ENCODE peak calls at places on chromosomes 2 and 18, in five cellular contexts. P, B, Q, Y and M are unnamed samples.

GRCh38 chr2:46034535-46034934 is 262.7 kb upstream of the EPAS1 start:
- DNase-seq in P (no peak), B (no peak), Q (peak), Y (no peak), M (no peak)

GRCh38 chr2:120466704-120467054 is 120.7 kb downstream of the INHBB start:
- DNase-seq in P (no peak), B (no peak), Q (no peak), Y (no peak), M (no peak)

GRCh38 chr2:98121149-98121548 is 34.2 kb downstream of the VWA3B start:
- DNase-seq in P (no peak), B (no peak), Q (no peak), Y (no peak), M (no peak)

GRCh38 chr2:216632952-216633615 is at the start of gene IGFBP2:
- DNase-seq in P (peak), B (no peak), Q (peak), Y (no peak), M (no peak)

GRCh38 chr2:48633143-48633542 is 15.5 kb downstream of the GTF2A1L start:
- DNase-seq in P (no peak), B (no peak), Q (no peak), Y (no peak), M (no peak)

GRCh38 chr2:52510432-52510831 is 1257.2 kb upstream of the CHAC2 start:
- DNase-seq in P (no peak), B (no peak), Q (no peak), Y (no peak), M (no peak)

GRCh38 chr18:25896178-25896780 is 194.1 kb downstream of the SS18 start:
- DNase-seq in P (peak), B (no peak), Q (peak), Y (no peak), M (no peak)

GRCh38 chr2:236240228-236240990 is 23.8 kb downstream of the ASB18 start:
- DNase-seq in P (no peak), B (no peak), Q (peak), Y (no peak), M (no peak)

GRCh38 chr18:76446321-76446720 is 48.7 kb downstream of the ZNF516 start:
- DNase-seq in P (no peak), B (no peak), Q (no peak), Y (no peak), M (no peak)

GRCh38 chr18:54822872-54823845 is 5.1 kb upstream of the RAB27B start:
- DNase-seq in P (no peak), B (no peak), Q (no peak), Y (no peak), M (no peak)

GRCh38 chr2:193627187-193627917 is 1432.6 kb upstream of the TMEFF2 start:
- DNase-seq in P (no peak), B (no peak), Q (no peak), Y (no peak), M (no peak)

GRCh38 chr2:110677530-110678456 is at the start of gene BUB1:
- DNase-seq in P (peak), B (peak), Q (peak), Y (peak), M (peak)

GRCh38 chr2:88038263-88039105 is 17.1 kb downstream of the KRCC1 start:
- DNase-seq in P (no peak), B (no peak), Q (no peak), Y (no peak), M (no peak)

GRCh38 chr2:113181491-113182051 is 7.8 kb downstream of the PSD4 start:
- DNase-seq in P (no peak), B (no peak), Q (no peak), Y (no peak), M (peak)

GRCh38 chr2:95362486-95362885 is 40.0 kb upstream of the FAHD2A start:
- DNase-seq in P (no peak), B (no peak), Q (no peak), Y (peak), M (no peak)

GRCh38 chr18:28760299-28760698 is 583.4 kb upstream of the CDH2 start:
- DNase-seq in P (no peak), B (no peak), Q (no peak), Y (no peak), M (no peak)

GRCh38 chr2:235560345-235560744 is 66.5 kb downstream of the AGAP1 start:
- DNase-seq in P (no peak), B (peak), Q (no peak), Y (no peak), M (no peak)

GRCh38 chr2:9535177-9535576 is 20.5 kb downstream of the ADAM17 start:
- DNase-seq in P (no peak), B (no peak), Q (no peak), Y (no peak), M (no peak)

GRCh38 chr2:149799296-149799695 is 211.7 kb upstream of the MMADHC start:
- DNase-seq in P (no peak), B (no peak), Q (no peak), Y (no peak), M (no peak)

GRCh38 chr2:20346565-20347127 is 4.0 kb downstream of the PUM2 start:
- DNase-seq in P (no peak), B (no peak), Q (no peak), Y (no peak), M (no peak)

GRCh38 chr2:239308696-239309397 is 92.0 kb downstream of the HDAC4 start:
- DNase-seq in P (peak), B (no peak), Q (no peak), Y (peak), M (peak)

GRCh38 chr2:37348155-37348554 is 3.7 kb downstream of the QPCT start:
- DNase-seq in P (no peak), B (no peak), Q (no peak), Y (no peak), M (no peak)

GRCh38 chr2:237724811-237725478 is 73.6 kb upstream of the RBM44 start:
- DNase-seq in P (no peak), B (no peak), Q (no peak), Y (no peak), M (no peak)

GRCh38 chr18:54434453-54434852 is 76.7 kb downstream of the C18orf54 start:
- DNase-seq in P (no peak), B (no peak), Q (no peak), Y (no peak), M (no peak)

GRCh38 chr2:34529965-34530364 is 930.9 kb upstream of the FAM98A start:
- DNase-seq in P (no peak), B (no peak), Q (no peak), Y (no peak), M (no peak)

DNA sequence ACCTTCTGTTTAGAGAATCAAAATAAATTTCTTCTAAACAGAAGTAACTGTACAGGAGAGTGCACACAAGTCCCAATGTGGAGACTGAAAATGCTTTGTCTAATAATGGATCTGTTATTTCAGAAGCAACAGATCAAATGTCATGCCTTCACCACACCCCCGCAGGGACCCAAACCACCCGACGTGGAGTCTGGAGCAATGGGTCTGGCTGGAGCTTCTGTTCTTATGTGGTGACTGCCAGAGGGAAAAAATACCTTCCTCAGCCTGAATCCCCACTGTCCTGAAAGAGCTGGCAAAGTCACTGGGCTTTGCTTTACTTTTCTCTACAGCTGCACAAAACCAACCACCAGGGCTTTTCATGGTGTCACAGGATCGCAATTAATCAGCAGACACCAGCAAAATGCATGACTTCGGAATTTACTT is 119.0 kb upstream of the ZFP36L2 start:
- DNase-seq in P (no peak), B (no peak), Q (peak), Y (no peak), M (no peak)
- TF ChIP-seq POLR2A in P (no peak), B (no peak), Q (no peak), Y (no peak), M (no peak)

GRCh38 chr2:126644630-126645191 is 11.2 kb upstream of the GYPC start:
- DNase-seq in P (no peak), B (no peak), Q (no peak), Y (no peak), M (no peak)
- TF ChIP-seq POLR2A in P (no peak), B (no peak), Q (no peak), Y (no peak), M (no peak)

GRCh38 chr18:58118510-58118909 is 74.5 kb downstream of the NEDD4L start:
- DNase-seq in P (no peak), B (no peak), Q (no peak), Y (no peak), M (no peak)
- TF ChIP-seq POLR2A in P (no peak), B (no peak), Q (no peak), Y (no peak), M (no peak)

GRCh38 chr2:39516347-39517101 is 79.4 kb upstream of the MAP4K3 start:
- DNase-seq in P (peak), B (no peak), Q (peak), Y (no peak), M (peak)
- TF ChIP-seq POLR2A in P (no peak), B (no peak), Q (no peak), Y (no peak), M (no peak)

DNA sequence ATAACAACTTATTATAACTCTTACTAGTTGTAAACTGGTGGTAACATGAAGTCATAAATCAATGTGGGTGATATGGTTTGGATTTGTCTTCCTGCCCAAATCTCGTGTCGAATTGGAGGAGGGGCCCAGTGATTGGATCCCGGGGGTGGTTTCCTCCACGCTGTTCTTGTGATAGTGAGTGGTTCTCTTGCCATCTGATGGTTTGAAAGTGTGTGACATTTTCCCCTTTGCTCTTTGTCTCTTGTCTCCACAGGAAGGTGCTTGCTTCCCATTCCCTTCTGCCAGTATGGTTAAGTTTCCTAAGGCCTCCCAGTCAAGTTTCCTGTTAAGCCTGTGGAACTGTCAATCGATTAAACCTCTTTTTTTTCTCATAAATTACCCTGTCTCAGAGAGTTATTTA is 321.6 kb downstream of the DSEL start:
- DNase-seq in P (no peak), B (no peak), Q (no peak), Y (no peak), M (no peak)
- TF ChIP-seq POLR2A in P (no peak), B (no peak), Q (no peak), Y (no peak), M (no peak)

GRCh38 chr2:218405365-218406208 is 5.9 kb downstream of the CTDSP1 start:
- DNase-seq in P (peak), B (no peak), Q (no peak), Y (no peak), M (peak)
- TF ChIP-seq POLR2A in P (no peak), B (no peak), Q (no peak), Y (no peak), M (no peak)